ENCODE peak calls at places on chromosomes 13 and 19, in four cellular contexts. Y is neural crest cell; L is AG09309; M is effector memory CD8-positive, alpha-beta T cell. R is an unnamed sample.

GRCh38 chr13:41631296-41631965 is 174.1 kb downstream of the RGCC start:
- DNase-seq in Y (no peak), L (no peak), M (no peak), R (no peak)

GRCh38 chr19:55119053-55119452 is 1.6 kb upstream of the PPP1R12C start:
- DNase-seq in Y (no peak), M (no peak), L (no peak), R (no peak)

GRCh38 chr13:59384154-59384553 is 779.6 kb downstream of the DIAPH3 start:
- DNase-seq in M (no peak), Y (no peak), L (no peak), R (no peak)

GRCh38 chr13:73365240-73365639 is 306.4 kb downstream of the KLF5 start:
- DNase-seq in M (no peak), Y (no peak), L (no peak), R (no peak)

GRCh38 chr13:21175656-21176194 is 627 bp downstream of the SKA3 start:
- DNase-seq in M (no peak), L (no peak), Y (no peak), R (peak; percentile 14)

GRCh38 chr19:21164541-21164940 is 22.7 kb downstream of the ZNF431 start:
- DNase-seq in M (no peak), Y (no peak), L (no peak), R (no peak)

GRCh38 chr13:23069571-23069970 is 111.2 kb upstream of the SGCG start:
- DNase-seq in L (peak; percentile 56), Y (no peak), M (no peak), R (peak; percentile 72)

GRCh38 chr19:2720777-2721569 is at the start of gene DIRAS1:
- DNase-seq in L (no peak), M (no peak), Y (peak; percentile 45), R (no peak)

GRCh38 chr13:30577381-30577780 is 40.3 kb upstream of the USPL1 start:
- DNase-seq in L (peak; percentile 81), M (peak; percentile 16), Y (no peak), R (peak; percentile 72)

GRCh38 chr13:100566543-100566942 is 22.0 kb downstream of the GGACT start:
- DNase-seq in Y (no peak), M (no peak), L (no peak), R (no peak)